ENCODE peak calls at places on chromosomes 1 and 21, in ten cellular contexts. C, K, Z, L, S, Q, Y, P, F and E are unnamed samples. For H3K9me3, the result is how much of the 10 kb centered on the place peaks cover.

GRCh38 chr21:16302851-16303282 is 573.1 kb downstream of the USP25 start:
- DNase-seq in S (no peak), Z (no peak), L (peak), C (peak), Q (no peak), P (no peak), Y (no peak), F (no peak), K (no peak), E (no peak)

GRCh38 chr1:229531326-229531725 is 23.2 kb upstream of the NUP133 start:
- DNase-seq in K (no peak), L (no peak), Z (no peak), C (no peak), P (no peak), Q (no peak), S (no peak), Y (no peak), F (no peak), E (no peak)

GRCh38 chr21:33369586-33369985 is 33.6 kb upstream of the IFNGR2 start:
- DNase-seq in Q (no peak), P (no peak), Y (no peak), Z (no peak), K (no peak), F (no peak), S (no peak), L (no peak), C (no peak), E (no peak)

GRCh38 chr1:162168935-162169545 is 99.5 kb downstream of the NOS1AP start:
- DNase-seq in L (no peak), P (no peak), C (no peak), Y (no peak), F (peak), S (no peak), Q (no peak), K (no peak), Z (no peak), E (no peak)

GRCh38 chr1:180183426-180183825 is 28.8 kb downstream of the QSOX1 start:
- DNase-seq in F (no peak), Y (no peak), L (no peak), S (no peak), Q (no peak), C (no peak), K (no peak), P (no peak), Z (no peak), E (no peak)

GRCh38 chr1:214418380-214418779 is 133.0 kb downstream of the PTPN14 start:
- DNase-seq in Y (no peak), Z (no peak), P (no peak), F (no peak), C (no peak), K (no peak), S (no peak), L (no peak), Q (no peak), E (no peak)

GRCh38 chr1:38014724-38015424 is 2.3 kb downstream of the UTP11 start:
- DNase-seq in P (no peak), Z (no peak), L (no peak), Q (no peak), S (no peak), Y (peak), F (no peak), C (no peak), K (no peak), E (no peak)

GRCh38 chr1:161379071-161379470 is 11.4 kb upstream of the CFAP126 start:
- DNase-seq in L (no peak), S (no peak), C (peak), Q (no peak), Z (no peak), F (no peak), P (no peak), Y (no peak), K (no peak), E (no peak)

GRCh38 chr1:244603498-244603897 is 49.4 kb upstream of the DESI2 start:
- DNase-seq in Z (no peak), Q (no peak), K (no peak), S (no peak), P (peak), L (no peak), F (peak), C (peak), Y (no peak), E (no peak)

GRCh38 chr1:118993712-118994049 is 5.5 kb upstream of the TBX15 start:
- DNase-seq in Z (no peak), F (no peak), Q (no peak), Y (no peak), K (no peak), C (no peak), P (no peak), L (no peak), S (no peak), E (no peak)

GRCh38 chr1:235057385-235058306 is 71.0 kb downstream of the TOMM20 start:
- DNase-seq in S (no peak), L (no peak), C (no peak), F (no peak), P (no peak), Y (no peak), K (no peak), Q (no peak), Z (no peak), E (no peak)

GRCh38 chr1:4661595-4661917 is 7.1 kb downstream of the AJAP1 start:
- DNase-seq in K (no peak), S (no peak), Z (no peak), C (no peak), F (no peak), P (no peak), Q (no peak), L (no peak), Y (no peak), E (no peak)
- H3K9me3 ChIP-seq in K (under half), S (under half), Z (under half), C (under half), F (under half), P (under half), Q (under half), L (under half), Y (under half), E (under half)

GRCh38 chr1:224014328-224014649 is 99.6 kb upstream of the FBXO28 start:
- DNase-seq in C (no peak), Y (no peak), L (no peak), Z (no peak), K (no peak), P (no peak), Q (no peak), F (no peak), S (no peak), E (no peak)
- H3K9me3 ChIP-seq in C (under half), Y (under half), L (under half), Z (under half), K (under half), P (under half), Q (under half), F (under half), S (under half), E (under half)

DNA sequence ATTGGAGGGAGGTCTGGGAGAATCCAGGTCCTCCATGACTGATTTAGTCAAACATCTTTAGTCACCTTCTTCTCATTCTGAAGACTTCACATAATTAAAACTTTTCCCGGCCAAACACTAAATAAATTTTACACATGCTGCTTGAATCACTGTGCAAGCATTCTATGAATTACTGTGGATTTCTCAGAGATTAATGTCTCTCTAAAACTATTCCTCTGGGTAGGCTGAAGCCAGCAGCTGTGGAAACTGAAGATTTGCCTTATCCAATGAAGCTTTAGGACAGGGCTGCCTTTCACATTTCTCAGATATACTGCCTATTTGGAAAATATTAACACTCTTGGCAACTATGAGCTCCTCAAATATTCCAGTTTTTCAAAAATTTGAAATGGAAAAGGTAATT is 61.7 kb downstream of the JMJD4 start:
- DNase-seq in F (no peak), Z (no peak), P (no peak), L (no peak), Y (no peak), K (no peak), Q (no peak), C (no peak), S (no peak), E (no peak)
- H3K9me3 ChIP-seq in F (under half), Z (half or more), P (under half), L (under half), Y (under half), K (under half), Q (under half), C (under half), S (under half), E (under half)

DNA sequence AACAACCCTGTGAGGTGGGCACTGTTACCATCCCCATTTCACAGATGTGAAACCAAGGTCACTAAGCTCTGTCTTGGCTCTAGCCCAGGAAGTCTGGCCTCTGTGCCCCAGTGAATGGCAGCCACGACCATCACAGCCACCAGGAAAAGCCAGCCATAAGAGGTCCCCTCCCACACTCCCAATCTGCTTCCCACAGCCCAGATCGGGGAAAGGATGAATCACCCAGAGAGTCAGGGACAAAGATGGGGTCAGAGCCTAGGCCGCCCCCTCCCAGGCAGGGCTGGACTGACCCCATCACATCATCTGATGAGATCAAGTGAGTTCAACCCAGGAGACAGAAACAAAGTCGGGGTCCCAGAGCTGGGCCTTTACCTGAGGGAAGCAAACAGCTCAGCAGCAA is 22.9 kb upstream of the COL16A1 start:
- DNase-seq in Q (no peak), F (no peak), L (no peak), S (no peak), K (no peak), Y (no peak), Z (no peak), C (no peak), P (no peak), E (no peak)
- H3K9me3 ChIP-seq in Q (under half), F (under half), L (under half), S (under half), K (under half), Y (under half), Z (under half), C (under half), P (under half), E (under half)

GRCh38 chr1:51901151-51901550 is 22.6 kb upstream of the NRDC start:
- DNase-seq in S (no peak), Z (no peak), K (no peak), L (no peak), Y (no peak), F (no peak), Q (no peak), P (no peak), C (no peak), E (no peak)

GRCh38 chr1:51902456-51902855 is 23.9 kb upstream of the NRDC start:
- DNase-seq in L (no peak), Q (no peak), Y (no peak), Z (no peak), S (no peak), F (no peak), C (no peak), P (no peak), K (no peak), E (no peak)

GRCh38 chr1:51897699-51898031 is 19.1 kb upstream of the NRDC start:
- DNase-seq in C (peak), K (peak), L (no peak), S (no peak), Z (no peak), Q (no peak), F (no peak), P (peak), Y (no peak), E (no peak)

GRCh38 chr1:51899022-51899421 is 20.5 kb upstream of the NRDC start:
- DNase-seq in S (no peak), F (no peak), K (no peak), Y (no peak), Q (no peak), L (no peak), P (no peak), Z (no peak), C (no peak), E (no peak)

DNA sequence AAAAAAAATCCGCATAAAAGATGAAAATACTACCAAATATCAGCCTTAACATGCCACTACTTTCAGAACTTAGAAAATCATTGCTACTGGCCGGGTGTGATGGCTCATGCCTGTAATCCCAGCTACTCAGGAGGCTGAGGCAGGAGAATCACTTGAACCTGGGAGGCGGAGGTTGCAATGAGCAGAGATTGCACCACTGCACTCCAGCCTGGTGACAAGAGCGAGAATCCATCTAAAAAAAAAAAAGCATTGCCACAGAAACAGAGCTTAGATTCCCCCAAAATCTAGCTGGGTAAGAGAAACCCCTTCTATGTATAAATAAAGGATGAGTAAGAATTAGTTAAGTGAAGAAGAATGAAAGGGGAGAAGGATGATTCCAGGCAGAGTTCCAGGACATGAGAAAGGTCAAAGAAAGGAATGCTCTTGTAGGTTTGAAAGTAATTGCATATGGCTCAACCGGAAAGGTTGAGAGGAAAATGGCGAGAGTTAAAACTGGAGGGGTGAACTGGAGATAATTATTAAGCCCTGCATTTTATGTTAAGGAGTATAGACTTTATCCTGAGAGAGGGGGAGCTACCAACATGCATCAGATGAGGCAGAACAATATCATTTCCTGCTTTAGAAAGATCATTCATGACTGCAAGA is 19.7 kb upstream of the NRDC start:
- DNase-seq in L (no peak), Q (no peak), F (peak), S (no peak), C (peak), Z (no peak), P (no peak), K (peak), Y (no peak), E (no peak)
- H3K9me3 ChIP-seq in L (under half), Q (under half), F (under half), S (under half), C (under half), Z (under half), P (under half), K (under half), Y (under half), E (under half)